ENCODE peak calls at places on chromosomes 1 and 21, in six cellular contexts. Z, G, V, S, H and U are unnamed samples.
A peak's percentile ranks its signal among the peaks of the same experiment; 100 is the strongest.

GRCh38 chr1:90356991-90357390 is 360.1 kb downstream of the BARHL2 start:
- DNase-seq in Z (no peak), G (no peak), V (no peak), S (no peak), H (no peak), U (no peak)

GRCh38 chr21:35045539-35046222 is 3.4 kb downstream of the RUNX1 start:
- DNase-seq in Z (peak; percentile 55), G (peak; percentile 35), V (no peak), S (no peak), H (no peak), U (no peak)

GRCh38 chr1:39996396-39997004 is 41.6 kb downstream of the MFSD2A start:
- DNase-seq in Z (no peak), G (no peak), V (no peak), S (no peak), H (peak; percentile 45), U (no peak)

GRCh38 chr1:164479242-164479641 is 79.7 kb upstream of the PBX1 start:
- DNase-seq in Z (no peak), G (no peak), V (no peak), S (no peak), H (no peak), U (no peak)

GRCh38 chr21:34889287-34889536 is 159.9 kb downstream of the RUNX1 start:
- DNase-seq in Z (peak; percentile 51), G (no peak), V (peak; percentile 78), S (no peak), H (peak; percentile 74), U (no peak)

GRCh38 chr21:42970946-42971653 is 3.3 kb upstream of the PKNOX1 start:
- DNase-seq in Z (no peak), G (no peak), V (no peak), S (no peak), H (no peak), U (no peak)

GRCh38 chr1:107936498-107937481 is 28.2 kb downstream of the VAV3 start:
- DNase-seq in Z (peak; percentile 34), G (peak; percentile 40), V (peak; percentile 97), S (peak; percentile 75), H (peak; percentile 62), U (peak; percentile 64)

GRCh38 chr1:84687703-84688460 is 2.4 kb downstream of the SSX2IP start:
- DNase-seq in Z (no peak), G (no peak), V (no peak), S (no peak), H (peak; percentile 66), U (no peak)

GRCh38 chr1:22773981-22774471 is 63.4 kb downstream of the EPHB2 start:
- DNase-seq in Z (no peak), G (no peak), V (no peak), S (no peak), H (peak; percentile 38), U (no peak)

GRCh38 chr1:22777658-22778057 is 67.0 kb downstream of the EPHB2 start:
- DNase-seq in Z (no peak), G (no peak), V (no peak), S (no peak), H (no peak), U (no peak)

GRCh38 chr1:22774483-22775182 is 64.0 kb downstream of the EPHB2 start:
- DNase-seq in Z (no peak), G (no peak), V (no peak), S (no peak), H (no peak), U (no peak)

GRCh38 chr1:22778408-22778807 is 67.8 kb downstream of the EPHB2 start:
- DNase-seq in Z (no peak), G (no peak), V (no peak), S (no peak), H (no peak), U (no peak)

GRCh38 chr1:22776051-22776611 is 65.5 kb downstream of the EPHB2 start:
- DNase-seq in Z (no peak), G (no peak), V (no peak), S (no peak), H (no peak), U (no peak)
- H3K4me3 ChIP-seq in Z (no peak overlapping the region), G (no peak overlapping the region), V (no peak overlapping the region), S (no peak overlapping the region), H (no peak overlapping the region), U (no peak overlapping the region)

GRCh38 chr1:76256289-76257223 is 182.0 kb downstream of the ST6GALNAC3 start:
- DNase-seq in Z (no peak), G (no peak), V (no peak), S (no peak), H (no peak), U (no peak)

GRCh38 chr1:76260279-76260678 is 185.7 kb downstream of the ST6GALNAC3 start:
- DNase-seq in Z (no peak), G (no peak), V (no peak), S (no peak), H (no peak), U (no peak)

GRCh38 chr1:76262591-76262990 is 188.0 kb downstream of the ST6GALNAC3 start:
- DNase-seq in Z (no peak), G (no peak), V (no peak), S (no peak), H (no peak), U (no peak)

GRCh38 chr1:76254165-76255043 is 179.9 kb downstream of the ST6GALNAC3 start:
- DNase-seq in Z (no peak), G (no peak), V (no peak), S (no peak), H (no peak), U (no peak)

DNA sequence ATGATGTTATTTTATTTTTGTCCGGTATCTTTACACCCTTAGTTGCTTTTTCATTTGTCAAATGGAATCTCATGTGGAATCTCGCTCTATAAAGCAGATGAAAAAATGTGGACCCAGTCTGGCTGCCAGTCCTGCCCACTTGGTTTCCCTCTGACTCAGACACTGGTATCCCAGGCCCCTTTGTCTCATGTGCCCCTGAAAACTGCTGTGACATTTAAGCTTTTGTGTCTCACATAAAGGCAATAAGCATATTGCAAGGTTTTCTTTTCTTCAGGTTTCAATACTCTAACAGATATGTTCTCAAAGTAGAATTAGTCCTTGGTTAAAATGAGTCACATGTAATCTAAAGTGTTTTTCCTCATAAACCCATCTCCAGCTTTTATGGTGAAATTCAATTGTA is 183.3 kb downstream of the ST6GALNAC3 start:
- DNase-seq in Z (no peak), G (no peak), V (no peak), S (no peak), H (no peak), U (no peak)
- H3K36me3 ChIP-seq in Z (no peaks in the 10 kb centered on the region), G (no peaks in the 10 kb centered on the region), V (no peaks in the 10 kb centered on the region), S (no peaks in the 10 kb centered on the region), H (no peaks in the 10 kb centered on the region), U (no peaks in the 10 kb centered on the region)

DNA sequence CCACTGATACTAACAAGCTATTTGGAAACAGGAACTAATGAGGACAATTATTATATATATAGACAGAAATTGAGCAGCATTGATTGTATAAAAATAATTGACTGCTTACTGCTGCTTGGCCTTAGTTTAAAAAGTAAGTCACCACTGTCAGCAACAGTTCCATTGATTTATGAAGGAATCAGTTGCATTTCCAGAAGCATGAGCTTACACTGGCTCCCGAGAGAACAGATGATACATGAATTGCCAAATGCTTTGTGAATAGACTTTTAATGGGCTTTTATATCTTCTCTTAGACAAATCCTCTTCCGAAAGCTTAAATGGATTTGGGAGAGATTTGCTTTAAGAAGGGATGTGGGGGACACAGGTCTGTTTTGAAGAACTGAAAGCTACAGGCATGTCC is 7.5 kb downstream of the FHAD1 start:
- DNase-seq in Z (no peak), G (no peak), V (no peak), S (no peak), H (no peak), U (no peak)
- H3K27me3 ChIP-seq in Z (no peaks in the 10 kb centered on the region), G (peaks cover 2% of the 10 kb centered on the region), V (no peaks in the 10 kb centered on the region), S (no peaks in the 10 kb centered on the region), H (peaks cover 18% of the 10 kb centered on the region), U (no peaks in the 10 kb centered on the region)

GRCh38 chr1:112393634-112393976 is 2.4 kb upstream of the CTTNBP2NL start:
- DNase-seq in Z (no peak), G (no peak), V (no peak), S (no peak), H (no peak), U (no peak)
- H3K4me3 ChIP-seq in Z (no peak overlapping the region), G (no peak overlapping the region), V (no peak overlapping the region), S (no peak overlapping the region), H (no peak overlapping the region), U (no peak overlapping the region)

GRCh38 chr1:93575586-93576271 is 105.9 kb downstream of the BCAR3 start:
- DNase-seq in Z (no peak), G (no peak), V (no peak), S (no peak), H (no peak), U (no peak)
- H3K36me3 ChIP-seq in Z (no peaks in the 10 kb centered on the region), G (no peaks in the 10 kb centered on the region), V (peaks cover 51% of the 10 kb centered on the region), S (no peaks in the 10 kb centered on the region), H (peaks cover 53% of the 10 kb centered on the region), U (no peaks in the 10 kb centered on the region)

DNA sequence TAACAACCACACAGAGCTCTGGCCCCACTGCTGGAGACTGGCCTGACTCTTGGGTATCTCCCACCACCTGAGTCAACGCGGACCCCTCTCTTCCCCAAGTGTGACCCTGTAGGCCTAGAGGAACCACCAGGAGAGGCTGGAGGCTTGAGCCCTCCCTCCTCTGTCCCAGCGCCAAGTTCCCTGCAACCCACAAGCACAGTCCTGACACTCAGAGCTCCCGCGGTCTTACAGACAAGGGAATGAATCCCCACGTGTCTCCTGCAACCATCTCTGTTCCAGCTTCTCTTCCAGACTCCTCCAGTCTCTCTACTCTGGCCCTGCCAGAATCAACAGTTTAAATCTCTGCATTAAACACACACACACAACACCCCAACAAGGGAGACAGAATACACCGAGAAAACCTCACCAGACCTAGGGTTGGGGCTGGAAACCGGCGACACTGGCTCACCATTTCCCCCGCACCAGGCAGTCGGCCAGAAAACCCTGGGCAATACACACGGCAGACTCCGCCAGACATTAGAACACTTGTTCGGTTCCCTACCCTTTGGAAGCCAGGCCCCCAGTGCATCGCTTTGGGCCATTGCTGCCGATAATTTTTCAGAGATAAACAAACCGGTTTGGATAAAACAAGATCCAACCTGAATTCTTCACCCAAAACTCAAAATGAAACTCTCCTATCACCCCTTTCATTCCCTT is 21.7 kb downstream of the CASZ1 start:
- DNase-seq in Z (no peak), G (no peak), V (peak; percentile 28), S (peak; percentile 74), H (no peak), U (no peak)
- H3K27me3 ChIP-seq in Z (no peaks in the 10 kb centered on the region), G (no peaks in the 10 kb centered on the region), V (no peaks in the 10 kb centered on the region), S (no peaks in the 10 kb centered on the region), H (peaks cover 62% of the 10 kb centered on the region), U (no peaks in the 10 kb centered on the region)

DNA sequence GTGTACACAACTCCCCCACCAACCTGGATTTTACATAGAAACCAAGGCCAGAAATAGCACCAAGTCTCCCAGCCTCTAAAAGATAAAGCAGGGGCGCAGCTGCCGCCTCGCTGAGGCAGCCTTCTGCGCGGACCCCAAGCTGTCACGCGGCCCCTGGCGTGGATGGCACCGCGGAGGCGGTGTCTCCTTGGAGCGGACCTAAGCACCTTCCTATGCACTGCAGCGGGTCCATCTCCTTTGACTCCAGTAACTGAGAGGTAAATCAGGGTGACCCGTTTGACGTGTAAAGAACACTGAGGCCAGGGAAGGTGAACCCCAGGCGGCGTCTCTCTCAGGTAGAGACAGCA is 17.0 kb downstream of the ZNF697 start:
- DNase-seq in Z (no peak), G (no peak), V (no peak), S (no peak), H (no peak), U (no peak)
- H3K4me3 ChIP-seq in Z (no peak overlapping the region), G (no peak overlapping the region), V (peak overlapping the region; percentile 31), S (peak overlapping the region; percentile 44), H (no peak overlapping the region), U (no peak overlapping the region)